ENCODE peak calls at places on chromosomes 13 and 19, in ten cellular contexts. P is stimulated activated CD4-positive, alpha-beta T cell treated with anti-CD3 and anti-CD28 coated beads, Interleukin-15, amount 100 ng/mL, for 1 hour; W is C1 segment of cervical spinal cord; N is head of caudate nucleus; M is effector memory CD4-positive, alpha-beta T cell; Z is cardiac fibroblast; Q is NCI-H1105; I is neural progenitor cell; E is GM23248; A is hypothalamus. F is an unnamed sample.

GRCh38 chr13:32986552-32986951 is 29.7 kb upstream of the KL start:
- DNase-seq in Z (no peak), A (no peak), E (no peak), Q (no peak), W (no peak), P (no peak), I (no peak), M (no peak), N (no peak), F (no peak)

GRCh38 chr13:75876371-75877050 is 240.4 kb downstream of the LMO7 start:
- DNase-seq in A (peak; percentile 4), I (peak; percentile 71), N (peak; percentile 24), Z (peak; percentile 80), P (peak; percentile 10), W (no peak), E (peak; percentile 77), Q (peak; percentile 14), M (peak; percentile 5), F (peak; percentile 25)

GRCh38 chr13:64684685-64685431 is 2545.3 kb downstream of the PCDH9 start:
- DNase-seq in I (no peak), E (peak; percentile 66), N (no peak), M (no peak), A (no peak), Z (peak; percentile 42), P (no peak), W (no peak), Q (no peak), F (no peak)

GRCh38 chr13:42707003-42707402 is 74.4 kb upstream of the FAM216B start:
- DNase-seq in W (no peak), N (no peak), M (no peak), A (no peak), I (no peak), Q (no peak), P (no peak), Z (no peak), E (peak; percentile 45), F (no peak)

GRCh38 chr19:32421589-32422361 is 16.2 kb downstream of the DPY19L3 start:
- DNase-seq in E (no peak), A (no peak), M (no peak), P (no peak), Z (no peak), Q (no peak), I (no peak), W (no peak), N (no peak), F (no peak)

GRCh38 chr19:17602872-17603552 is 47.6 kb downstream of the COLGALT1 start:
- DNase-seq in P (no peak), A (no peak), N (no peak), I (no peak), Q (no peak), Z (no peak), M (no peak), E (no peak), W (no peak), F (no peak)

GRCh38 chr13:76286178-76286577 is 600.0 kb downstream of the KCTD12 start:
- DNase-seq in M (no peak), Z (peak; percentile 55), N (no peak), E (peak; percentile 50), A (no peak), W (no peak), I (no peak), P (no peak), Q (no peak), F (no peak)

GRCh38 chr13:24341439-24341838 is 32.1 kb downstream of the C1QTNF9 start:
- DNase-seq in Z (peak; percentile 6), P (no peak), I (no peak), E (peak; percentile 34), M (no peak), N (no peak), Q (no peak), W (no peak), A (no peak), F (no peak)

F was measured in T follicular helper cell.